ENCODE peak calls at places on chromosomes 6 and 20, in four cellular contexts. N is GM23338, W is lower lobe of right lung, Z is astrocyte of the spinal cord. E is an unnamed sample.
A peak's percentile ranks its signal among the peaks of the same experiment; 100 is the strongest.

GRCh38 chr6:3612341-3613041 is 139.0 kb downstream of the PXDC1 start:
- DNase-seq in N (no peak), W (no peak), Z (peak; percentile 93), E (peak; percentile 86)

GRCh38 chr6:89503641-89504040 is 70.7 kb downstream of the ANKRD6 start:
- DNase-seq in N (no peak), W (peak; percentile 70), Z (no peak), E (no peak)

GRCh38 chr6:53582963-53583362 is 38.1 kb upstream of the GCLC start:
- DNase-seq in N (no peak), W (no peak), Z (no peak), E (no peak)

GRCh38 chr6:43743682-43744381 is 26.2 kb upstream of the VEGFA start:
- DNase-seq in N (no peak), W (no peak), Z (no peak), E (no peak)

GRCh38 chr6:37052027-37052628 is 46.7 kb downstream of the FGD2 start:
- DNase-seq in N (peak; percentile 89), W (no peak), Z (no peak), E (no peak)

GRCh38 chr6:3751019-3751729 is at the start of gene PXDC1:
- DNase-seq in N (peak; percentile 61), W (peak; percentile 62), Z (no peak), E (no peak)

GRCh38 chr6:166165558-166166313 is 1.9 kb downstream of the TBXT start:
- DNase-seq in N (peak; percentile 31), W (no peak), Z (no peak), E (no peak)

GRCh38 chr6:158086706-158087518 is 81.2 kb downstream of the SERAC1 start:
- DNase-seq in N (no peak), W (peak; percentile 63), Z (peak; percentile 76), E (no peak)

GRCh38 chr6:37919417-37920157 is 100.1 kb downstream of the ZFAND3 start:
- DNase-seq in N (peak; percentile 19), W (no peak), Z (peak; percentile 66), E (no peak)

GRCh38 chr6:139019722-139020121 is 8.8 kb upstream of the ABRACL start:
- DNase-seq in N (no peak), W (no peak), Z (no peak), E (no peak)

GRCh38 chr20:36482044-36482473 is 59.3 kb upstream of the MYL9 start:
- DNase-seq in N (no peak), W (peak; percentile 66), Z (no peak), E (no peak)

GRCh38 chr6:1297746-1298145 is 14.2 kb upstream of the FOXQ1 start:
- DNase-seq in N (no peak), W (no peak), Z (peak; percentile 14), E (peak; percentile 68)

GRCh38 chr20:46131396-46131795 is 13.3 kb downstream of the CD40 start:
- DNase-seq in N (no peak), W (no peak), Z (peak; percentile 65), E (no peak)

GRCh38 chr6:74705451-74705850 is 500.4 kb downstream of the COL12A1 start:
- DNase-seq in N (no peak), W (no peak), Z (no peak), E (no peak)

GRCh38 chr6:169165561-169166300 is 87.9 kb downstream of the THBS2 start:
- DNase-seq in N (no peak), W (no peak), Z (peak; percentile 59), E (no peak)

GRCh38 chr6:159931112-159931511 is 37.8 kb upstream of the IGF2R start:
- DNase-seq in N (no peak), W (no peak), Z (no peak), E (no peak)

GRCh38 chr20:23629017-23629541 is 8.7 kb downstream of the CST3 start:
- DNase-seq in N (no peak), W (no peak), Z (peak; percentile 89), E (no peak)

GRCh38 chr6:149750136-149750609 is 632 bp downstream of the PCMT1 start:
- DNase-seq in N (peak; percentile 87), W (peak; percentile 68), Z (peak; percentile 52), E (no peak)

GRCh38 chr6:116106146-116106545 is 5.5 kb downstream of the NT5DC1 start:
- DNase-seq in N (no peak), W (no peak), Z (peak; percentile 17), E (no peak)
- H3K4me3 ChIP-seq in N (no peak overlapping the region), W (no peak overlapping the region), Z (no peak overlapping the region), E (no peak overlapping the region)

GRCh38 chr6:124858564-124858963 is 103.7 kb upstream of the RNF217 start:
- DNase-seq in N (no peak), W (no peak), Z (no peak), E (no peak)
- TF ChIP-seq CTCF in N (no peak), W (no peak), Z (no peak), E (no peak)

DNA sequence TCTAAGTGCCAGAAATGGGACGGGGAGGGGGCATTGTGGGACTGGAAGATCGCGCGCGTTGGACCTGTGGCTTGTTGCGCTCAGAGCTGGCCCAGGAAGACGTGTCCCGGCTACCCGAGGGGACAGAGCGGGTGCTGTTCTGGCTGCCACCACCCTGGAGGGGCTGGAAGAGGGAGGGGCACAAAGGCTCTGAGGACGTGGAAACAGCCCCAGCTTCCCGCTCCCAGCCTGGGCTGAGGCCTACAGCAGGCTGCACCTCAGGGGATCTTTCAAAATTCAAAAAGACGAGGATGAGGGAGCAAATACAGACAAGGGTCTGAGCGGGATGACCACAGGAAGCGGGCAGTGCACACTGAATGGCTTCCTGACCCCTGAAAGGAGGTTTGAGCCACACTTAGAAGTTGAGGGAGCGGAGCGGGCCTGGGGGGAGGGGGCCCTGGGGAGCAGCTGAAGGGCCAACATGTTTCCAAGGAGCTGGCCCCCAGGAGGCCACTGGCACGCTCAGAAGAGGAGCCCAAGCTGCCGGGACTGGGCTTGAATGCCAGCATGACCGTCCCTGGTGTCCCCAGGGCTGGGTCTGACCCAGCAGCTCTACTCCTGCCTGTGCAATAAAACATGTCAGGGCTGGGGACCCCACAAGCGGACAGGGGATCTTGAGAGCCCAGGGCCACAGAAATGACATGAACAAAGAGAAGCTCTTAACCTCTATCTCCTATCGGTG is 1.3 kb downstream of the OXT start:
- DNase-seq in N (no peak), W (no peak), Z (no peak), E (no peak)
- H3K4me3 ChIP-seq in N (peak overlapping the region; percentile 64), W (peak overlapping the region; percentile 59), Z (no peak overlapping the region), E (no peak overlapping the region)

GRCh38 chr20:11719153-11719552 is 198.5 kb upstream of the BTBD3 start:
- DNase-seq in N (peak; percentile 63), W (no peak), Z (no peak), E (no peak)

GRCh38 chr20:11716945-11717248 is 200.8 kb upstream of the BTBD3 start:
- DNase-seq in N (no peak), W (no peak), Z (no peak), E (no peak)

GRCh38 chr20:11718474-11719094 is 199.1 kb upstream of the BTBD3 start:
- DNase-seq in N (peak; percentile 24), W (no peak), Z (no peak), E (no peak)

GRCh38 chr20:11717562-11717961 is 200.1 kb upstream of the BTBD3 start:
- DNase-seq in N (no peak), W (no peak), Z (no peak), E (no peak)

GRCh38 chr20:11716239-11716944 is 201.3 kb upstream of the BTBD3 start:
- DNase-seq in N (peak; percentile 89), W (no peak), Z (peak; percentile 96), E (peak; percentile 40)
- TF ChIP-seq CTCF in N (peak; percentile 58), W (peak; percentile 9), Z (peak; percentile 71), E (peak; percentile 39)

E was measured in HFF-Myc.